ENCODE peak calls at places on chromosomes 2 and 18, in eight cellular contexts. One of them, this sample, is unnamed.

GRCh38 chr2:69616755-69617154 is 26.8 kb downstream of the AAK1 start:
- DNase-seq in A549: no peak
- DNase-seq in breast epithelium: no peak
- DNase-seq in nephron progenitor cell: no peak
- DNase-seq in endothelial cell: no peak
- DNase-seq in HFF-Myc: no peak
- DNase-seq in H9: no peak
- DNase-seq in Calu3: peak; percentile 54
- DNase-seq in this sample: no peak

GRCh38 chr2:127893033-127893432 is 7.3 kb upstream of the AMMECR1L start:
- DNase-seq in nephron progenitor cell: no peak
- DNase-seq in A549: no peak
- DNase-seq in HFF-Myc: no peak
- DNase-seq in Calu3: no peak
- DNase-seq in endothelial cell: no peak
- DNase-seq in H9: peak; percentile 33
- DNase-seq in breast epithelium: no peak
- DNase-seq in this sample: no peak

GRCh38 chr2:134259571-134259970 is 5.7 kb downstream of the MGAT5 start:
- DNase-seq in A549: no peak
- DNase-seq in breast epithelium: no peak
- DNase-seq in H9: no peak
- DNase-seq in Calu3: no peak
- DNase-seq in nephron progenitor cell: no peak
- DNase-seq in endothelial cell: no peak
- DNase-seq in HFF-Myc: no peak
- DNase-seq in this sample: no peak

GRCh38 chr2:204550738-204551137 is 5.5 kb downstream of the PARD3B start:
- DNase-seq in endothelial cell: no peak
- DNase-seq in H9: no peak
- DNase-seq in nephron progenitor cell: no peak
- DNase-seq in Calu3: no peak
- DNase-seq in HFF-Myc: no peak
- DNase-seq in breast epithelium: no peak
- DNase-seq in A549: no peak
- DNase-seq in this sample: no peak

GRCh38 chr2:211930331-211930730 is 608.3 kb downstream of the ERBB4 start:
- DNase-seq in A549: no peak
- DNase-seq in Calu3: no peak
- DNase-seq in endothelial cell: no peak
- DNase-seq in HFF-Myc: no peak
- DNase-seq in nephron progenitor cell: no peak
- DNase-seq in breast epithelium: no peak
- DNase-seq in H9: no peak
- DNase-seq in this sample: no peak

GRCh38 chr18:23357992-23358594 is 95.0 kb upstream of the RIOK3 start:
- DNase-seq in breast epithelium: peak; percentile 28
- DNase-seq in Calu3: no peak
- DNase-seq in H9: no peak
- DNase-seq in endothelial cell: no peak
- DNase-seq in HFF-Myc: no peak
- DNase-seq in nephron progenitor cell: no peak
- DNase-seq in A549: no peak
- DNase-seq in this sample: no peak

GRCh38 chr2:68134554-68134953 is 23.1 kb upstream of the PNO1 start:
- DNase-seq in endothelial cell: no peak
- DNase-seq in breast epithelium: no peak
- DNase-seq in HFF-Myc: no peak
- DNase-seq in A549: no peak
- DNase-seq in H9: no peak
- DNase-seq in nephron progenitor cell: no peak
- DNase-seq in Calu3: no peak
- DNase-seq in this sample: no peak

GRCh38 chr2:8614646-8615045 is 67.2 kb upstream of the ID2 start:
- DNase-seq in H9: no peak
- DNase-seq in A549: no peak
- DNase-seq in HFF-Myc: no peak
- DNase-seq in breast epithelium: no peak
- DNase-seq in endothelial cell: no peak
- DNase-seq in Calu3: no peak
- DNase-seq in nephron progenitor cell: no peak
- DNase-seq in this sample: no peak

GRCh38 chr18:28574175-28574574 is 397.2 kb upstream of the CDH2 start:
- DNase-seq in Calu3: no peak
- DNase-seq in HFF-Myc: no peak
- DNase-seq in nephron progenitor cell: no peak
- DNase-seq in endothelial cell: no peak
- DNase-seq in H9: no peak
- DNase-seq in A549: no peak
- DNase-seq in breast epithelium: no peak
- DNase-seq in this sample: no peak

GRCh38 chr18:8423051-8423558 is 186.1 kb upstream of the RAB12 start:
- DNase-seq in nephron progenitor cell: no peak
- DNase-seq in breast epithelium: no peak
- DNase-seq in Calu3: no peak
- DNase-seq in A549: no peak
- DNase-seq in H9: no peak
- DNase-seq in HFF-Myc: peak; percentile 26
- DNase-seq in endothelial cell: no peak
- DNase-seq in this sample: no peak

GRCh38 chr2:100721693-100722092 is 98.2 kb upstream of the NPAS2 start:
- DNase-seq in Calu3: peak; percentile 8
- DNase-seq in breast epithelium: no peak
- DNase-seq in nephron progenitor cell: no peak
- DNase-seq in A549: no peak
- DNase-seq in H9: no peak
- DNase-seq in HFF-Myc: no peak
- DNase-seq in endothelial cell: no peak
- DNase-seq in this sample: no peak

GRCh38 chr2:4445821-4446220 is 742.4 kb downstream of the DCDC2C start:
- DNase-seq in A549: no peak
- DNase-seq in HFF-Myc: no peak
- DNase-seq in endothelial cell: no peak
- DNase-seq in nephron progenitor cell: no peak
- DNase-seq in H9: no peak
- DNase-seq in breast epithelium: no peak
- DNase-seq in Calu3: no peak
- DNase-seq in this sample: no peak

GRCh38 chr2:9983413-9984216 is 32.1 kb downstream of the GRHL1 start:
- DNase-seq in endothelial cell: no peak
- DNase-seq in HFF-Myc: peak; percentile 77
- DNase-seq in nephron progenitor cell: no peak
- DNase-seq in breast epithelium: no peak
- DNase-seq in Calu3: no peak
- DNase-seq in H9: no peak
- DNase-seq in A549: no peak
- DNase-seq in this sample: no peak

GRCh38 chr2:9982891-9983290 is 31.4 kb downstream of the GRHL1 start:
- DNase-seq in HFF-Myc: no peak
- DNase-seq in endothelial cell: no peak
- DNase-seq in breast epithelium: no peak
- DNase-seq in nephron progenitor cell: no peak
- DNase-seq in H9: no peak
- DNase-seq in A549: no peak
- DNase-seq in Calu3: no peak
- DNase-seq in this sample: no peak

GRCh38 chr2:9985531-9985930 is 34.0 kb downstream of the GRHL1 start:
- DNase-seq in endothelial cell: no peak
- DNase-seq in Calu3: no peak
- DNase-seq in breast epithelium: no peak
- DNase-seq in A549: no peak
- DNase-seq in H9: no peak
- DNase-seq in nephron progenitor cell: no peak
- DNase-seq in HFF-Myc: no peak
- DNase-seq in this sample: no peak

GRCh38 chr2:9984861-9985480 is 33.5 kb downstream of the GRHL1 start:
- DNase-seq in Calu3: no peak
- DNase-seq in breast epithelium: no peak
- DNase-seq in HFF-Myc: no peak
- DNase-seq in A549: no peak
- DNase-seq in H9: no peak
- DNase-seq in nephron progenitor cell: no peak
- DNase-seq in endothelial cell: no peak
- DNase-seq in this sample: no peak

DNA sequence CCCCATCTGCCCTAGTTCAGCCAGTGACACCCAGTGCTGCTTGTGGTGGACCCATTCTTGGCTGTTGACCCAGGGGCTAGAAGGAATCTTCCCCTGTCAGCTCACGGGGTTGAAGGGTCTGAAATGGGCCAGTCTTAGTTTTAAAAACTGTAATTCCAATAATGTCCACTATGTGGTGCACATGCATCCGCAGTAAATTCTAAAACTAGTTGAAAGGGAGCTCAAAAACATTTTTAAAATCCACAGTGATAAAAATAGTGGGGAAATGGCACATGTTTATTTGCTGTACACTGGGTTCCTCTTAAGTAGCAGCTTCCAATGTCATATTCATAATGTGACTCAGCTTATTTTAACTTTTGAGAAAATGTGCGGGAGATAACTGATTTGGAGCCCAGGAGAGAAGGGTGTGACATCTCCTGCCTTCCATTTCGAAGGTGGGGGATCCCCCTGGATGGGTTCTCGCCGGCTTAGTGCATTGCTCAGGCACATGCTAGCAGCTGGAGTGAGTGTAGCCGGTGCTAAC is 32.8 kb downstream of the GRHL1 start:
- DNase-seq in H9: no peak
- DNase-seq in endothelial cell: no peak
- DNase-seq in nephron progenitor cell: no peak
- DNase-seq in A549: peak; percentile 90
- DNase-seq in Calu3: no peak
- DNase-seq in breast epithelium: no peak
- DNase-seq in HFF-Myc: no peak
- DNase-seq in this sample: no peak
- TF ChIP-seq CTCF in H9: peak; percentile 78
- TF ChIP-seq CTCF in endothelial cell: peak; percentile 90
- TF ChIP-seq CTCF in nephron progenitor cell: peak; percentile 80
- TF ChIP-seq CTCF in A549: peak; percentile 77
- TF ChIP-seq CTCF in Calu3: peak; percentile 69
- TF ChIP-seq CTCF in breast epithelium: peak; percentile 84
- TF ChIP-seq CTCF in HFF-Myc: peak; percentile 55
- TF ChIP-seq CTCF in this sample: peak; percentile 79

DNA sequence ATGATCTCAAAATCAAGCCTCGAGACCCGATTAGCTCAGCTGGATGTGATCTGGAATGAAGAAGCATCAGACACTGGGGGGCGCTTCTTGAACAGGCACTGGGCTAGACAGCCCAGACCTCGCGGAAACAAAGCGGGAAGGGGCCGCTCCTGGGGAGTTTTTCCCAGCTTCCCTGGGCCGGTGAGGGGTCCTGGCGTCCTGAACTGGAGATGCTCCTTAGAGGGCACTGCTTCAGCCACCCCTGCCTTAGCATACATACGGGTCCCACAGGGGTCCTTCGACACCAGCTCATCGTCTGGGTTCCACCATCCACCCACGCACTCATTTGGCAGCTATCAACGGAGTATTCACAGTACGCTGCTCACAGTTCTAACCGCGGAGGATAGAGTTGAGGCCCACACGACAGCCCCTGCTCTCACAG is 146.7 kb downstream of the TSN start:
- DNase-seq in HFF-Myc: no peak
- DNase-seq in A549: no peak
- DNase-seq in endothelial cell: no peak
- DNase-seq in breast epithelium: no peak
- DNase-seq in Calu3: no peak
- DNase-seq in nephron progenitor cell: no peak
- DNase-seq in H9: peak; percentile 67
- DNase-seq in this sample: no peak
- TF ChIP-seq CTCF in HFF-Myc: no peak
- TF ChIP-seq CTCF in A549: no peak
- TF ChIP-seq CTCF in endothelial cell: no peak
- TF ChIP-seq CTCF in breast epithelium: no peak
- TF ChIP-seq CTCF in Calu3: no peak
- TF ChIP-seq CTCF in nephron progenitor cell: no peak
- TF ChIP-seq CTCF in H9: peak; percentile 43
- TF ChIP-seq CTCF in this sample: no peak

GRCh38 chr2:501130-501529 is 176.1 kb downstream of the TMEM18 start:
- DNase-seq in Calu3: no peak
- DNase-seq in H9: no peak
- DNase-seq in nephron progenitor cell: no peak
- DNase-seq in endothelial cell: peak; percentile 27
- DNase-seq in breast epithelium: no peak
- DNase-seq in A549: peak; percentile 29
- DNase-seq in HFF-Myc: no peak
- DNase-seq in this sample: no peak
- TF ChIP-seq CTCF in Calu3: no peak
- TF ChIP-seq CTCF in H9: peak; percentile 52
- TF ChIP-seq CTCF in nephron progenitor cell: no peak
- TF ChIP-seq CTCF in endothelial cell: peak; percentile 41
- TF ChIP-seq CTCF in breast epithelium: no peak
- TF ChIP-seq CTCF in A549: no peak
- TF ChIP-seq CTCF in HFF-Myc: no peak
- TF ChIP-seq CTCF in this sample: no peak

GRCh38 chr2:165016772-165017411 is 61.6 kb upstream of the SLC38A11 start:
- DNase-seq in A549: peak; percentile 28
- DNase-seq in nephron progenitor cell: peak; percentile 33
- DNase-seq in HFF-Myc: no peak
- DNase-seq in breast epithelium: peak; percentile 31
- DNase-seq in endothelial cell: peak; percentile 39
- DNase-seq in H9: peak; percentile 46
- DNase-seq in Calu3: peak; percentile 39
- DNase-seq in this sample: no peak
- TF ChIP-seq CTCF in A549: peak; percentile 71
- TF ChIP-seq CTCF in nephron progenitor cell: peak; percentile 77
- TF ChIP-seq CTCF in HFF-Myc: peak; percentile 71
- TF ChIP-seq CTCF in breast epithelium: no peak
- TF ChIP-seq CTCF in endothelial cell: peak; percentile 52
- TF ChIP-seq CTCF in H9: peak; percentile 77
- TF ChIP-seq CTCF in Calu3: peak; percentile 63
- TF ChIP-seq CTCF in this sample: peak; percentile 54

GRCh38 chr2:108194409-108195132 is 45.2 kb upstream of the SULT1C3 start:
- DNase-seq in Calu3: no peak
- DNase-seq in HFF-Myc: no peak
- DNase-seq in A549: no peak
- DNase-seq in breast epithelium: no peak
- DNase-seq in endothelial cell: no peak
- DNase-seq in nephron progenitor cell: no peak
- DNase-seq in H9: no peak
- DNase-seq in this sample: no peak
- TF ChIP-seq CTCF in Calu3: no peak
- TF ChIP-seq CTCF in HFF-Myc: no peak
- TF ChIP-seq CTCF in A549: peak; percentile 66
- TF ChIP-seq CTCF in breast epithelium: no peak
- TF ChIP-seq CTCF in endothelial cell: peak; percentile 64
- TF ChIP-seq CTCF in nephron progenitor cell: peak; percentile 45
- TF ChIP-seq CTCF in H9: peak; percentile 58
- TF ChIP-seq CTCF in this sample: peak; percentile 42